ENCODE peak calls at places on chromosomes 16 and 17, in nine cellular contexts. V, U, F, J, E, R, Z, C and H are unnamed samples. For H3K4me1, the result is how much of the 10 kb centered on the place peaks cover.

GRCh38 chr16:29744541-29745101 is 1.2 kb downstream of the C16orf54 start:
- DNase-seq in F (no peak), V (no peak), Z (no peak), E (no peak), C (no peak), U (no peak), J (no peak), R (no peak), H (no peak)

GRCh38 chr16:69772560-69773254 is 10.6 kb downstream of the WWP2 start:
- DNase-seq in Z (no peak), E (no peak), J (no peak), R (no peak), F (no peak), U (no peak), V (no peak), C (no peak), H (no peak)

GRCh38 chr17:51091635-51092034 is 29.0 kb downstream of the SPAG9 start:
- DNase-seq in C (no peak), U (no peak), F (no peak), V (peak), R (no peak), J (no peak), Z (no peak), E (no peak), H (no peak)

GRCh38 chr17:79053251-79053925 is 21.2 kb upstream of the ENGASE start:
- DNase-seq in C (no peak), E (no peak), U (no peak), Z (no peak), R (no peak), F (peak), J (no peak), V (peak), H (no peak)

GRCh38 chr17:52036416-52036815 is 122.1 kb downstream of the CA10 start:
- DNase-seq in U (no peak), J (no peak), E (no peak), R (no peak), C (no peak), F (no peak), Z (no peak), V (no peak), H (no peak)

GRCh38 chr17:15917021-15917438 is 27.9 kb upstream of the ADORA2B start:
- DNase-seq in U (no peak), E (no peak), C (no peak), F (no peak), R (no peak), V (no peak), J (no peak), Z (no peak), H (no peak)

GRCh38 chr17:45341389-45342158 is 24.8 kb upstream of the MAP3K14 start:
- DNase-seq in J (peak), U (peak), E (peak), Z (peak), R (no peak), C (peak), F (peak), V (peak), H (no peak)

GRCh38 chr17:50841277-50841948 is 6.0 kb downstream of the WFIKKN2 start:
- DNase-seq in C (no peak), Z (no peak), J (no peak), E (no peak), V (peak), U (no peak), F (no peak), R (no peak), H (no peak)

GRCh38 chr17:266701-267656 is 85.5 kb upstream of the DOC2B start:
- DNase-seq in Z (peak), U (no peak), E (no peak), J (peak), C (no peak), R (peak), V (peak), F (no peak), H (no peak)

GRCh38 chr16:64167851-64168770 is 953.8 kb downstream of the CDH11 start:
- DNase-seq in U (no peak), C (no peak), V (no peak), Z (no peak), E (no peak), J (no peak), R (no peak), F (peak), H (no peak)

GRCh38 chr16:57169327-57169726 is 16.5 kb downstream of the PSME3IP1 start:
- DNase-seq in F (no peak), J (no peak), V (no peak), R (no peak), Z (no peak), E (no peak), U (no peak), C (no peak), H (no peak)

GRCh38 chr17:39235555-39236221 is 9.9 kb upstream of the STAC2 start:
- DNase-seq in J (no peak), C (peak), E (peak), Z (no peak), V (peak), R (no peak), U (peak), F (peak), H (no peak)

GRCh38 chr17:2177235-2177811 is 122.4 kb downstream of the HIC1 start:
- DNase-seq in F (peak), V (no peak), U (no peak), E (no peak), J (no peak), R (no peak), Z (no peak), C (no peak), H (no peak)

GRCh38 chr16:19167710-19168172 is 299 bp upstream of the SYT17 start:
- DNase-seq in R (peak), V (peak), F (no peak), J (peak), C (peak), U (peak), E (peak), Z (peak), H (peak)

GRCh38 chr17:48194097-48194550 is 86.6 kb downstream of the SNX11 start:
- DNase-seq in C (no peak), F (peak), U (no peak), R (no peak), J (no peak), V (peak), Z (no peak), E (no peak), H (no peak)

GRCh38 chr16:12673466-12673865 is 130.2 kb downstream of the CPPED1 start:
- DNase-seq in C (no peak), F (no peak), U (no peak), R (no peak), Z (no peak), V (no peak), J (no peak), E (no peak), H (no peak)

GRCh38 chr17:81196505-81197408 is 26.0 kb downstream of the CEP131 start:
- DNase-seq in V (no peak), Z (no peak), C (no peak), U (no peak), R (no peak), E (no peak), F (no peak), J (no peak), H (no peak)

GRCh38 chr17:57735707-57736106 is 9.4 kb downstream of the CCDC182 start:
- DNase-seq in F (no peak), U (peak), E (no peak), C (peak), J (no peak), Z (no peak), V (no peak), R (no peak), H (no peak)

GRCh38 chr16:48531011-48531962 is 78.7 kb downstream of the N4BP1 start:
- DNase-seq in U (no peak), F (no peak), E (no peak), Z (peak), R (no peak), V (peak), C (no peak), J (peak), H (no peak)

GRCh38 chr16:47308601-47309000 is 152.3 kb downstream of the ITFG1 start:
- DNase-seq in F (no peak), U (no peak), C (no peak), J (no peak), V (no peak), R (no peak), Z (no peak), E (no peak), H (no peak)

GRCh38 chr17:78366109-78366848 is 6.4 kb upstream of the SOCS3 start:
- DNase-seq in U (no peak), Z (no peak), C (no peak), F (no peak), E (no peak), J (no peak), R (no peak), V (peak), H (peak)

GRCh38 chr17:29061036-29061435 is 18.1 kb downstream of the PIPOX start:
- DNase-seq in U (no peak), E (peak), R (no peak), C (no peak), J (no peak), Z (no peak), V (no peak), F (no peak), H (no peak)

GRCh38 chr16:47018223-47018891 is 44.9 kb upstream of the DNAJA2 start:
- DNase-seq in E (peak), U (no peak), J (no peak), V (peak), R (peak), C (no peak), Z (no peak), F (peak), H (no peak)

GRCh38 chr17:42526031-42526444 is 10.0 kb upstream of the NAGLU start:
- DNase-seq in Z (no peak), U (no peak), C (no peak), F (no peak), V (peak), R (no peak), E (no peak), J (no peak), H (peak)

GRCh38 chr16:2691491-2692248 is 9.3 kb downstream of the KCTD5 start:
- DNase-seq in V (peak), U (no peak), F (no peak), R (peak), C (no peak), E (no peak), J (peak), Z (peak), H (no peak)

GRCh38 chr17:18257747-18258355 is 687 bp downstream of the FLII start:
- DNase-seq in E (peak), C (no peak), F (peak), V (peak), J (peak), Z (peak), R (peak), U (no peak), H (peak)

GRCh38 chr16:87705780-87706277 is 60.0 kb downstream of the KLHDC4 start:
- DNase-seq in Z (no peak), E (no peak), J (no peak), V (no peak), U (no peak), F (no peak), R (peak), C (no peak), H (no peak)

GRCh38 chr17:77101521-77102410 is 39.0 kb upstream of the SEC14L1 start:
- DNase-seq in R (no peak), E (no peak), J (no peak), Z (no peak), V (no peak), C (no peak), F (no peak), U (no peak), H (no peak)

GRCh38 chr17:6276711-6277110 is 158.2 kb downstream of the AIPL1 start:
- DNase-seq in C (no peak), Z (no peak), U (no peak), R (no peak), E (no peak), V (no peak), F (no peak), J (no peak), H (no peak)

GRCh38 chr17:37360632-37361031 is 15.2 kb upstream of the C17orf78 start:
- DNase-seq in U (no peak), R (no peak), F (peak), V (peak), E (no peak), Z (no peak), C (no peak), J (no peak), H (no peak)

GRCh38 chr17:76422406-76422805 is 30.5 kb downstream of the UBE2O start:
- DNase-seq in E (no peak), U (no peak), F (no peak), V (no peak), J (no peak), R (no peak), Z (no peak), C (no peak), H (no peak)

GRCh38 chr17:82551779-82552457 is 32.4 kb downstream of the FOXK2 start:
- DNase-seq in U (no peak), R (peak), Z (peak), C (no peak), E (peak), V (peak), J (peak), F (peak), H (peak)

GRCh38 chr16:49463529-49463928 is 89.9 kb downstream of the C16orf78 start:
- DNase-seq in J (no peak), R (peak), F (no peak), V (no peak), E (no peak), C (no peak), Z (no peak), U (no peak), H (no peak)

GRCh38 chr17:64020068-64020766 is at the start of gene ICAM2:
- DNase-seq in J (peak), U (no peak), F (no peak), E (no peak), Z (peak), C (no peak), R (peak), V (no peak), H (no peak)

GRCh38 chr16:57447142-57447962 is at the start of the genes CIAPIN1 and COQ9:
- DNase-seq in J (peak), E (peak), U (peak), F (peak), R (peak), Z (peak), C (peak), V (peak), H (peak)

GRCh38 chr16:71645450-71645849 is 19.5 kb downstream of the MARVELD3 start:
- DNase-seq in J (no peak), R (no peak), V (peak), Z (no peak), C (no peak), F (peak), E (peak), U (peak), H (no peak)

GRCh38 chr16:86481607-86482006 is 28.7 kb upstream of the FOXF1 start:
- DNase-seq in V (peak), Z (no peak), J (no peak), U (no peak), C (no peak), R (no peak), F (no peak), E (no peak), H (no peak)

GRCh38 chr17:59846391-59847165 is 46.2 kb downstream of the TUBD1 start:
- DNase-seq in E (no peak), R (peak), C (no peak), J (no peak), V (peak), F (peak), U (no peak), Z (peak), H (peak)

GRCh38 chr17:59848385-59848668 is 44.4 kb downstream of the TUBD1 start:
- DNase-seq in V (no peak), U (no peak), F (no peak), R (peak), J (no peak), E (no peak), Z (no peak), C (no peak), H (no peak)

GRCh38 chr17:59842901-59843652 is 49.7 kb downstream of the TUBD1 start:
- DNase-seq in V (peak), J (no peak), C (no peak), Z (peak), R (peak), U (no peak), F (peak), E (no peak), H (peak)

GRCh38 chr17:59844884-59845594 is 47.7 kb downstream of the TUBD1 start:
- DNase-seq in C (no peak), V (no peak), Z (no peak), U (no peak), F (peak), J (no peak), R (no peak), E (no peak), H (no peak)

DNA sequence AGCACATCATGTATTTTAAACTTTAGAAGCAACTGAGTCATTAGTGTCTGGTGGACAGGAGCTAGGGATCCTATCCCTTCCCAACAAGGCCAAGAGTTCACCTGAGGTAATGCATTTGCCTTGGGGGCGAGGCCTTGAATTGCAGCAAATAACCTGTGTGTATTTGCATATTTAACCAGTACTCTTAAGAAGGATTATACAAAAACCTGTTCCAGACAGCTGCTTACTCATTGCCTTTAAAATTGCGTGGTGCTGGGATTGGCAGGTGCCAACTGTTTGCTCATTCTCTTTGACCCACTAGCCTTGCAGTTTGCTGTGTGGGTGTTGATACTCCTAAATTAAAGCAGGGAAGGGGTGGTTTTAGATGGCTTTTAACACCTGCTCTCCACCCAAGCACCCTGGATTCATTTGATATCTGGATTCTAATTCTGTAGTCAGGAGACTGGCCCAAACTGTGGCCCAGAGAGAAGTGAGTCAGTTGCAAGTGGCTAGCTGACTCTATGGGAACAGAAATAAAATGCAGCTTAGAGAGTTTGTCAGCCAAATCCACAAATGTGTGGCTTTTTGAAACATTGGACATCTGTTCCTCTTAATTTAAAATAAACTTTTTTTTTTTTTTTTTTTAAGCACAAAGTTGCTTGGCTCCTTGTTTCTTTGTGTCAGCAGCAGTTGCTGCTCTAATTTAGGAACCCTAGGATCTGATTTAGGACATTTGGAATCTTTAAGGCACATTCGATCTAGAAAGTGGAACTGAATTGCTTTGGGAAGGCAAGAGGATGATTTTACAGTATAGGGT is 47.0 kb downstream of the TUBD1 start:
- DNase-seq in C (no peak), U (no peak), F (peak), E (no peak), J (no peak), R (peak), V (no peak), Z (no peak), H (no peak)
- H3K4me1 ChIP-seq in C (under half), U (under half), F (under half), E (under half), J (under half), R (half or more), V (under half), Z (under half), H (under half)

DNA sequence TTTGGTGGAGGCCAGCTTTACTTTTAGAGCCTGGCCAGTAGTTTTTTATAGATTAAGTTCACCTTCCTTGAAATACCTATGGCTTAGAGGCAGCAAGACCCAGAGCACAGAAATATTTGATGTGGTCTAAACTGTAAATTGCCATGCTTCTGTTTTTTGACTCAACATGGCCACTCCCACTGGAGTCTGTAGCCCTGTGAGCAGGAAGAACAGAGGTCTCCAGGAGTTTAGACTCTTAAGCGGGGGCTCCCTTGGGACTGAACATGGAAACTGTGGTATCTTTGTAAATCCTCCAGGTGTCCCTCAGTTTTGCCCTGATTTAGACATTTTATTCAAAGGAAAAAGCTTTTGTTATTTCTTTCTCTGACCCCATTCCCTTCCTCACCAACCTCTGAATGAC is 145.6 kb downstream of the FTO start:
- DNase-seq in C (no peak), V (no peak), U (no peak), F (no peak), J (no peak), Z (no peak), E (no peak), R (no peak), H (no peak)
- H3K4me1 ChIP-seq in C (under half), V (under half), U (under half), F (under half), J (under half), Z (under half), E (under half), R (under half), H (under half)

GRCh38 chr16:1553976-1554825 is 20.7 kb downstream of the TMEM204 start:
- DNase-seq in F (no peak), U (no peak), R (no peak), C (no peak), E (no peak), V (no peak), J (no peak), Z (no peak), H (no peak)

GRCh38 chr16:1550061-1550460 is 16.6 kb downstream of the TMEM204 start:
- DNase-seq in U (no peak), Z (no peak), V (no peak), E (peak), R (no peak), F (no peak), C (no peak), J (no peak), H (no peak)

GRCh38 chr16:1550696-1551095 is 17.2 kb downstream of the TMEM204 start:
- DNase-seq in R (no peak), Z (no peak), E (no peak), J (no peak), V (no peak), U (no peak), C (no peak), F (no peak), H (no peak)

GRCh38 chr16:1551166-1551565 is 17.7 kb downstream of the TMEM204 start:
- DNase-seq in Z (no peak), U (no peak), J (no peak), C (no peak), V (no peak), E (no peak), F (no peak), R (no peak), H (no peak)

GRCh38 chr16:1552129-1552528 is 18.7 kb downstream of the TMEM204 start:
- DNase-seq in V (no peak), E (no peak), F (no peak), J (no peak), Z (no peak), U (no peak), R (no peak), C (no peak), H (no peak)
- H3K4me1 ChIP-seq in V (under half), E (under half), F (under half), J (half or more), Z (under half), U (under half), R (under half), C (under half), H (under half)

DNA sequence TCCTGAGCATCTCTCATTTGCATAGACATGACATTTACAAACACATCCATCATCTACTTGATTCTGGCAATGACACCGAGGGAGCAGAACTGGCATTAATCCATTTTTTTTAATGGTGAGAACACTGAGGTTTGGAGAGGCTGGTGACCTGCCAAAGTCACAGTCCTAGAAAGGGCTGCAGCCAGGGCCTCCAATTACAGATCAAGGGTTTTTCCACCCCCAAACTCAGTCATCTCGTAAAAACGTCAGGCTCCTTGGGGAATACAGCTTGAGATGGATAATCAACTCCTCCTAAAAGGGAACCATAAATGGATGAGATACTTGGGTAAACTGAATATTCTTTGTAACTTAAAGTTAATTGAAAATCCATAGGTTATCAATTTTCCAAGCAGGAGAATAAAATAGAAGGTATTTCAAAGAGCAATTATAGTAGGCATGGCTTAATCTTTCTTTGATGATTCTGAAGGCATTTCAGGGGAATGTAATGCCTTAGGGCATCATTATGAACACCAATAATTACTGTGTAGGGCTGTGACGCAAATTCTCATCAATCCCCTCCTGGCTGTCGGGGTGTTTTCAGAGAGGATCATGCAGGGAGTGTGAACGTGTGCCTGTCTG is 9.5 kb upstream of the MEOX1 start:
- DNase-seq in V (peak), R (no peak), Z (no peak), E (no peak), C (no peak), U (no peak), F (no peak), J (no peak), H (no peak)
- H3K4me1 ChIP-seq in V (under half), R (under half), Z (under half), E (under half), C (under half), U (under half), F (under half), J (under half), H (under half)

GRCh38 chr16:30899794-30900193 is 3.4 kb downstream of the CTF1 start:
- DNase-seq in F (no peak), V (no peak), E (no peak), C (no peak), U (no peak), J (no peak), R (no peak), Z (no peak), H (no peak)
- H3K4me1 ChIP-seq in F (under half), V (under half), E (under half), C (under half), U (under half), J (half or more), R (under half), Z (under half), H (under half)